ENCODE peak calls at places on chromosomes 16 and 17, in five cellular contexts. One of them, this sample, is unnamed.

GRCh38 chr16:77194295-77195231 is 3.6 kb downstream of the MON1B start:
- DNase-seq in AG04449: no peak
- DNase-seq in activated B cell treated with CpG ODN at 0.5 μM for 24 hours: no peak
- DNase-seq in ovary: no peak
- DNase-seq in fibroblast of lung: no peak
- DNase-seq in this sample: no peak

GRCh38 chr17:41230094-41230493 is 2.2 kb upstream of the KRTAP9-3 start:
- DNase-seq in AG04449: no peak
- DNase-seq in fibroblast of lung: no peak
- DNase-seq in ovary: no peak
- DNase-seq in activated B cell treated with CpG ODN at 0.5 μM for 24 hours: no peak
- DNase-seq in this sample: no peak

GRCh38 chr16:78274771-78275170 is 175.3 kb downstream of the WWOX start:
- DNase-seq in activated B cell treated with CpG ODN at 0.5 μM for 24 hours: no peak
- DNase-seq in ovary: no peak
- DNase-seq in AG04449: no peak
- DNase-seq in fibroblast of lung: no peak
- DNase-seq in this sample: no peak

GRCh38 chr16:1941924-1942809 is 832 bp downstream of the MSRB1 start:
- DNase-seq in ovary: no peak
- DNase-seq in fibroblast of lung: no peak
- DNase-seq in activated B cell treated with CpG ODN at 0.5 μM for 24 hours: no peak
- DNase-seq in AG04449: no peak
- DNase-seq in this sample: peak

GRCh38 chr16:80586476-80586875 is 45.7 kb downstream of the DYNLRB2 start:
- DNase-seq in ovary: no peak
- DNase-seq in activated B cell treated with CpG ODN at 0.5 μM for 24 hours: no peak
- DNase-seq in AG04449: no peak
- DNase-seq in fibroblast of lung: no peak
- DNase-seq in this sample: no peak

GRCh38 chr17:32124985-32125847 is 17.1 kb upstream of the RHOT1 start:
- DNase-seq in ovary: no peak
- DNase-seq in AG04449: no peak
- DNase-seq in fibroblast of lung: no peak
- DNase-seq in activated B cell treated with CpG ODN at 0.5 μM for 24 hours: no peak
- DNase-seq in this sample: no peak

GRCh38 chr17:63382136-63382535 is 64.0 kb downstream of the CYB561 start:
- DNase-seq in fibroblast of lung: no peak
- DNase-seq in AG04449: no peak
- DNase-seq in ovary: no peak
- DNase-seq in activated B cell treated with CpG ODN at 0.5 μM for 24 hours: no peak
- DNase-seq in this sample: no peak

GRCh38 chr17:15231851-15232516 is 33.1 kb downstream of the PMP22 start:
- DNase-seq in ovary: no peak
- DNase-seq in fibroblast of lung: no peak
- DNase-seq in activated B cell treated with CpG ODN at 0.5 μM for 24 hours: no peak
- DNase-seq in AG04449: no peak
- DNase-seq in this sample: no peak

GRCh38 chr17:67500261-67500660 is 123.2 kb downstream of the PITPNC1 start:
- DNase-seq in AG04449: no peak
- DNase-seq in fibroblast of lung: no peak
- DNase-seq in activated B cell treated with CpG ODN at 0.5 μM for 24 hours: no peak
- DNase-seq in ovary: no peak
- DNase-seq in this sample: no peak

GRCh38 chr16:57102888-57103879 is 10.8 kb downstream of the CPNE2 start:
- DNase-seq in ovary: no peak
- DNase-seq in fibroblast of lung: no peak
- DNase-seq in activated B cell treated with CpG ODN at 0.5 μM for 24 hours: no peak
- DNase-seq in AG04449: no peak
- DNase-seq in this sample: no peak

GRCh38 chr16:89409161-89409711 is 81.1 kb downstream of the ANKRD11 start:
- DNase-seq in activated B cell treated with CpG ODN at 0.5 μM for 24 hours: no peak
- DNase-seq in ovary: no peak
- DNase-seq in AG04449: no peak
- DNase-seq in fibroblast of lung: no peak
- DNase-seq in this sample: no peak

GRCh38 chr16:79181419-79181818 is 419.1 kb downstream of the MAF start:
- DNase-seq in activated B cell treated with CpG ODN at 0.5 μM for 24 hours: no peak
- DNase-seq in fibroblast of lung: peak
- DNase-seq in ovary: no peak
- DNase-seq in AG04449: no peak
- DNase-seq in this sample: no peak

GRCh38 chr16:27232061-27232841 is 28.9 kb downstream of the KDM8 start:
- DNase-seq in AG04449: no peak
- DNase-seq in activated B cell treated with CpG ODN at 0.5 μM for 24 hours: peak
- DNase-seq in fibroblast of lung: no peak
- DNase-seq in ovary: no peak
- DNase-seq in this sample: no peak

GRCh38 chr16:88634141-88634993 is 4.0 kb upstream of the IL17C start:
- DNase-seq in AG04449: no peak
- DNase-seq in fibroblast of lung: peak
- DNase-seq in ovary: no peak
- DNase-seq in activated B cell treated with CpG ODN at 0.5 μM for 24 hours: peak
- DNase-seq in this sample: no peak

GRCh38 chr16:57773680-57774295 is 28.5 kb downstream of the KIFC3 start:
- DNase-seq in AG04449: no peak
- DNase-seq in fibroblast of lung: no peak
- DNase-seq in activated B cell treated with CpG ODN at 0.5 μM for 24 hours: no peak
- DNase-seq in ovary: no peak
- DNase-seq in this sample: no peak

GRCh38 chr17:12789976-12790805 is 893 bp downstream of the ARHGAP44 start:
- DNase-seq in activated B cell treated with CpG ODN at 0.5 μM for 24 hours: peak
- DNase-seq in AG04449: no peak
- DNase-seq in fibroblast of lung: no peak
- DNase-seq in ovary: peak
- DNase-seq in this sample: no peak

GRCh38 chr16:88349903-88350900 is 32.6 kb upstream of the ZNF469 start:
- DNase-seq in AG04449: no peak
- DNase-seq in activated B cell treated with CpG ODN at 0.5 μM for 24 hours: no peak
- DNase-seq in ovary: no peak
- DNase-seq in fibroblast of lung: no peak
- DNase-seq in this sample: peak

GRCh38 chr16:75506107-75506506 is 10.9 kb upstream of the CHST6 start:
- DNase-seq in activated B cell treated with CpG ODN at 0.5 μM for 24 hours: no peak
- DNase-seq in ovary: no peak
- DNase-seq in AG04449: no peak
- DNase-seq in fibroblast of lung: no peak
- DNase-seq in this sample: no peak

GRCh38 chr16:85916141-85916890 is 17.4 kb downstream of the IRF8 start:
- DNase-seq in fibroblast of lung: peak
- DNase-seq in AG04449: no peak
- DNase-seq in activated B cell treated with CpG ODN at 0.5 μM for 24 hours: no peak
- DNase-seq in ovary: no peak
- DNase-seq in this sample: peak

GRCh38 chr16:28869201-28869600 is 5.6 kb downstream of the SH2B1 start:
- DNase-seq in AG04449: no peak
- DNase-seq in fibroblast of lung: no peak
- DNase-seq in ovary: no peak
- DNase-seq in activated B cell treated with CpG ODN at 0.5 μM for 24 hours: no peak
- DNase-seq in this sample: no peak

GRCh38 chr17:82195675-82196258 is 16.9 kb downstream of the CCDC57 start:
- DNase-seq in ovary: no peak
- DNase-seq in fibroblast of lung: no peak
- DNase-seq in activated B cell treated with CpG ODN at 0.5 μM for 24 hours: no peak
- DNase-seq in AG04449: no peak
- DNase-seq in this sample: no peak

GRCh38 chr16:88315543-88316105 is 67.1 kb upstream of the ZNF469 start:
- DNase-seq in AG04449: no peak
- DNase-seq in fibroblast of lung: peak
- DNase-seq in ovary: no peak
- DNase-seq in activated B cell treated with CpG ODN at 0.5 μM for 24 hours: no peak
- DNase-seq in this sample: no peak

GRCh38 chr17:31411707-31412285 is 20.3 kb downstream of the RAB11FIP4 start:
- DNase-seq in AG04449: no peak
- DNase-seq in fibroblast of lung: no peak
- DNase-seq in ovary: no peak
- DNase-seq in activated B cell treated with CpG ODN at 0.5 μM for 24 hours: no peak
- DNase-seq in this sample: no peak

GRCh38 chr16:50532576-50532975 is 15.6 kb upstream of the NKD1 start:
- DNase-seq in ovary: no peak
- DNase-seq in AG04449: no peak
- DNase-seq in fibroblast of lung: no peak
- DNase-seq in activated B cell treated with CpG ODN at 0.5 μM for 24 hours: no peak
- DNase-seq in this sample: peak

GRCh38 chr16:66872524-66872923 is 7.8 kb upstream of the PDP2 start:
- DNase-seq in AG04449: no peak
- DNase-seq in activated B cell treated with CpG ODN at 0.5 μM for 24 hours: no peak
- DNase-seq in ovary: no peak
- DNase-seq in fibroblast of lung: no peak
- DNase-seq in this sample: no peak

GRCh38 chr17:2250140-2251095 is 53.2 kb downstream of the SMG6 start:
- DNase-seq in AG04449: no peak
- DNase-seq in fibroblast of lung: no peak
- DNase-seq in ovary: no peak
- DNase-seq in activated B cell treated with CpG ODN at 0.5 μM for 24 hours: no peak
- DNase-seq in this sample: no peak

GRCh38 chr17:53234138-53234537 is 588.6 kb upstream of the KIF2B start:
- DNase-seq in activated B cell treated with CpG ODN at 0.5 μM for 24 hours: no peak
- DNase-seq in fibroblast of lung: no peak
- DNase-seq in AG04449: no peak
- DNase-seq in ovary: no peak
- DNase-seq in this sample: no peak

GRCh38 chr16:81321039-81321438 is 6.3 kb downstream of the GAN start:
- DNase-seq in ovary: no peak
- DNase-seq in AG04449: no peak
- DNase-seq in activated B cell treated with CpG ODN at 0.5 μM for 24 hours: no peak
- DNase-seq in fibroblast of lung: no peak
- DNase-seq in this sample: no peak

GRCh38 chr17:82384730-82385429 is 13.3 kb downstream of the UTS2R start:
- DNase-seq in fibroblast of lung: peak
- DNase-seq in AG04449: no peak
- DNase-seq in ovary: no peak
- DNase-seq in activated B cell treated with CpG ODN at 0.5 μM for 24 hours: no peak
- DNase-seq in this sample: no peak

GRCh38 chr16:19184823-19185509 is 16.9 kb downstream of the SYT17 start:
- DNase-seq in ovary: no peak
- DNase-seq in AG04449: no peak
- DNase-seq in fibroblast of lung: no peak
- DNase-seq in activated B cell treated with CpG ODN at 0.5 μM for 24 hours: no peak
- DNase-seq in this sample: no peak

GRCh38 chr17:4499431-4500187 is 928 bp downstream of the SPNS2 start:
- DNase-seq in AG04449: no peak
- DNase-seq in ovary: no peak
- DNase-seq in fibroblast of lung: no peak
- DNase-seq in activated B cell treated with CpG ODN at 0.5 μM for 24 hours: peak
- DNase-seq in this sample: no peak

GRCh38 chr16:84024854-84025253 is 17.7 kb downstream of the SLC38A8 start:
- DNase-seq in AG04449: no peak
- DNase-seq in activated B cell treated with CpG ODN at 0.5 μM for 24 hours: no peak
- DNase-seq in ovary: no peak
- DNase-seq in fibroblast of lung: peak
- DNase-seq in this sample: no peak

GRCh38 chr16:2150418-2151187 is 2.2 kb downstream of the RAB26 start:
- DNase-seq in ovary: no peak
- DNase-seq in activated B cell treated with CpG ODN at 0.5 μM for 24 hours: no peak
- DNase-seq in AG04449: no peak
- DNase-seq in fibroblast of lung: peak
- DNase-seq in this sample: no peak

GRCh38 chr16:5011637-5012036 is 22.1 kb downstream of the NAGPA start:
- DNase-seq in ovary: no peak
- DNase-seq in fibroblast of lung: no peak
- DNase-seq in activated B cell treated with CpG ODN at 0.5 μM for 24 hours: no peak
- DNase-seq in AG04449: no peak
- DNase-seq in this sample: no peak

GRCh38 chr17:4551141-4551540 is 4.0 kb downstream of the MYBBP1A start:
- DNase-seq in fibroblast of lung: no peak
- DNase-seq in activated B cell treated with CpG ODN at 0.5 μM for 24 hours: no peak
- DNase-seq in AG04449: no peak
- DNase-seq in ovary: no peak
- DNase-seq in this sample: no peak

GRCh38 chr17:28684963-28685362 is 23.0 kb downstream of the SUPT6H start:
- DNase-seq in fibroblast of lung: peak
- DNase-seq in AG04449: no peak
- DNase-seq in activated B cell treated with CpG ODN at 0.5 μM for 24 hours: no peak
- DNase-seq in ovary: peak
- DNase-seq in this sample: no peak
- TF ChIP-seq CTCF in fibroblast of lung: no peak
- TF ChIP-seq CTCF in AG04449: no peak
- TF ChIP-seq CTCF in activated B cell treated with CpG ODN at 0.5 μM for 24 hours: no peak
- TF ChIP-seq CTCF in ovary: no peak
- TF ChIP-seq CTCF in this sample: no peak

DNA sequence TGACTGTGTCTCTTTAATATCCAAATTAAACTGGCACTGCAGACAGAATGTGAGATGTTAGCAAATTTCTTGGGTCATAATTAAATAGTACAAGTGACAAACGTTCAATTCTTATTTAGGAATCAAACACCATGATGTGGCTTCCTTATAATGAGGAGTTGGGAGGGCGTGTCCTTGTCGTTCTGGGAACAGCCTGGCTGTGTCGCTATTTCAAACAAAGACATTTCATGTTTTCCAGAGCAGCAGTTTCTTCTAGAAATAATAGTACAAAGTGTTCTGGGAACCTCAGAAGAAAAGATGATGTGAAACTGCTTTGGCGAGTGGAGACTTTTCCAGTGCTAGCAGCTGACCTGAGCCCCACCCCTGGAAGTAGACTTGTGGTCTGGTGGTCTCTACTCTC is 301.7 kb upstream of the N4BP1 start:
- DNase-seq in activated B cell treated with CpG ODN at 0.5 μM for 24 hours: no peak
- DNase-seq in AG04449: no peak
- DNase-seq in fibroblast of lung: peak
- DNase-seq in ovary: no peak
- DNase-seq in this sample: no peak
- TF ChIP-seq CTCF in activated B cell treated with CpG ODN at 0.5 μM for 24 hours: no peak
- TF ChIP-seq CTCF in AG04449: peak
- TF ChIP-seq CTCF in fibroblast of lung: no peak
- TF ChIP-seq CTCF in ovary: no peak
- TF ChIP-seq CTCF in this sample: no peak

GRCh38 chr17:78360371-78361226 is 722 bp upstream of the SOCS3 start:
- DNase-seq in AG04449: no peak
- DNase-seq in activated B cell treated with CpG ODN at 0.5 μM for 24 hours: peak
- DNase-seq in ovary: peak
- DNase-seq in fibroblast of lung: peak
- DNase-seq in this sample: peak

GRCh38 chr17:78362232-78362631 is 2.4 kb upstream of the SOCS3 start:
- DNase-seq in fibroblast of lung: no peak
- DNase-seq in activated B cell treated with CpG ODN at 0.5 μM for 24 hours: no peak
- DNase-seq in AG04449: no peak
- DNase-seq in ovary: no peak
- DNase-seq in this sample: no peak

GRCh38 chr17:78364436-78365281 is 4.8 kb upstream of the SOCS3 start:
- DNase-seq in fibroblast of lung: no peak
- DNase-seq in AG04449: no peak
- DNase-seq in ovary: no peak
- DNase-seq in activated B cell treated with CpG ODN at 0.5 μM for 24 hours: no peak
- DNase-seq in this sample: no peak

GRCh38 chr17:78361227-78361683 is 1.4 kb upstream of the SOCS3 start:
- DNase-seq in AG04449: no peak
- DNase-seq in fibroblast of lung: no peak
- DNase-seq in ovary: no peak
- DNase-seq in activated B cell treated with CpG ODN at 0.5 μM for 24 hours: no peak
- DNase-seq in this sample: no peak

GRCh38 chr17:78362671-78363070 is 2.8 kb upstream of the SOCS3 start:
- DNase-seq in fibroblast of lung: no peak
- DNase-seq in AG04449: no peak
- DNase-seq in activated B cell treated with CpG ODN at 0.5 μM for 24 hours: no peak
- DNase-seq in ovary: no peak
- DNase-seq in this sample: no peak
- TF ChIP-seq CTCF in fibroblast of lung: no peak
- TF ChIP-seq CTCF in AG04449: no peak
- TF ChIP-seq CTCF in activated B cell treated with CpG ODN at 0.5 μM for 24 hours: no peak
- TF ChIP-seq CTCF in ovary: no peak
- TF ChIP-seq CTCF in this sample: no peak

GRCh38 chr17:18955009-18955408 is 3.0 kb downstream of the SLC5A10 start:
- DNase-seq in activated B cell treated with CpG ODN at 0.5 μM for 24 hours: no peak
- DNase-seq in AG04449: no peak
- DNase-seq in fibroblast of lung: no peak
- DNase-seq in ovary: no peak
- DNase-seq in this sample: no peak
- TF ChIP-seq CTCF in activated B cell treated with CpG ODN at 0.5 μM for 24 hours: no peak
- TF ChIP-seq CTCF in AG04449: no peak
- TF ChIP-seq CTCF in fibroblast of lung: no peak
- TF ChIP-seq CTCF in ovary: no peak
- TF ChIP-seq CTCF in this sample: no peak